ENCODE peak calls at places on chromosomes 5 and 9, in seven cellular contexts. One of them, this sample, is unnamed.

GRCh38 chr9:18330736-18331335 is 143.1 kb upstream of the ADAMTSL1 start:
- DNase-seq in A549: no peak
- DNase-seq in GM12878: no peak
- DNase-seq in K562: no peak
- DNase-seq in HepG2: no peak
- DNase-seq in HCT116: no peak
- DNase-seq in SK-N-SH: no peak
- DNase-seq in this sample: no peak

GRCh38 chr9:14270358-14271077 is 43.4 kb downstream of the NFIB start:
- DNase-seq in A549: no peak
- DNase-seq in GM12878: no peak
- DNase-seq in HepG2: no peak
- DNase-seq in HCT116: no peak
- DNase-seq in SK-N-SH: peak
- DNase-seq in K562: no peak
- DNase-seq in this sample: no peak

GRCh38 chr5:94499806-94500205 is 118.6 kb downstream of the KIAA0825 start:
- DNase-seq in GM12878: no peak
- DNase-seq in K562: no peak
- DNase-seq in A549: no peak
- DNase-seq in HepG2: no peak
- DNase-seq in HCT116: no peak
- DNase-seq in SK-N-SH: no peak
- DNase-seq in this sample: no peak

GRCh38 chr9:93263334-93264229 is 79.6 kb downstream of the WNK2 start:
- DNase-seq in GM12878: no peak
- DNase-seq in K562: no peak
- DNase-seq in HCT116: no peak
- DNase-seq in HepG2: no peak
- DNase-seq in SK-N-SH: peak
- DNase-seq in A549: no peak
- DNase-seq in this sample: no peak

GRCh38 chr5:75202935-75203334 is 33.7 kb downstream of the ANKRD31 start:
- DNase-seq in A549: no peak
- DNase-seq in SK-N-SH: no peak
- DNase-seq in HCT116: peak
- DNase-seq in K562: no peak
- DNase-seq in HepG2: no peak
- DNase-seq in GM12878: no peak
- DNase-seq in this sample: peak

GRCh38 chr5:179679014-179679674 is 1.7 kb downstream of the CBY3 start:
- DNase-seq in GM12878: no peak
- DNase-seq in A549: no peak
- DNase-seq in SK-N-SH: peak
- DNase-seq in HepG2: no peak
- DNase-seq in HCT116: no peak
- DNase-seq in K562: no peak
- DNase-seq in this sample: peak

GRCh38 chr5:140146523-140146842 is 20.7 kb downstream of the IGIP start:
- DNase-seq in K562: no peak
- DNase-seq in A549: no peak
- DNase-seq in HCT116: no peak
- DNase-seq in GM12878: no peak
- DNase-seq in SK-N-SH: no peak
- DNase-seq in HepG2: no peak
- DNase-seq in this sample: no peak

GRCh38 chr9:126299706-126300276 is 26.8 kb upstream of the MVB12B start:
- DNase-seq in HCT116: no peak
- DNase-seq in K562: no peak
- DNase-seq in HepG2: peak
- DNase-seq in A549: no peak
- DNase-seq in SK-N-SH: no peak
- DNase-seq in GM12878: no peak
- DNase-seq in this sample: no peak

GRCh38 chr9:86975571-86975970 is 28.3 kb upstream of the GAS1 start:
- DNase-seq in A549: no peak
- DNase-seq in K562: no peak
- DNase-seq in HepG2: no peak
- DNase-seq in HCT116: no peak
- DNase-seq in GM12878: no peak
- DNase-seq in SK-N-SH: no peak
- DNase-seq in this sample: no peak

GRCh38 chr9:125784286-125785049 is 37.3 kb downstream of the PBX3 start:
- DNase-seq in HCT116: no peak
- DNase-seq in HepG2: no peak
- DNase-seq in SK-N-SH: no peak
- DNase-seq in K562: no peak
- DNase-seq in GM12878: no peak
- DNase-seq in A549: no peak
- DNase-seq in this sample: no peak

GRCh38 chr9:135080286-135081263 is 6.9 kb upstream of the OLFM1 start:
- DNase-seq in HCT116: no peak
- DNase-seq in HepG2: no peak
- DNase-seq in SK-N-SH: no peak
- DNase-seq in A549: no peak
- DNase-seq in GM12878: no peak
- DNase-seq in K562: no peak
- DNase-seq in this sample: no peak

GRCh38 chr9:3403315-3403714 is 122.5 kb downstream of the RFX3 start:
- DNase-seq in HepG2: no peak
- DNase-seq in GM12878: no peak
- DNase-seq in SK-N-SH: no peak
- DNase-seq in A549: no peak
- DNase-seq in HCT116: no peak
- DNase-seq in K562: no peak
- DNase-seq in this sample: no peak

GRCh38 chr5:3185488-3185887 is 410.1 kb upstream of the IRX1 start:
- DNase-seq in HepG2: no peak
- DNase-seq in HCT116: no peak
- DNase-seq in SK-N-SH: no peak
- DNase-seq in K562: no peak
- DNase-seq in A549: no peak
- DNase-seq in GM12878: no peak
- DNase-seq in this sample: no peak

GRCh38 chr5:4977421-4977820 is 162.7 kb upstream of the ADAMTS16 start:
- DNase-seq in K562: no peak
- DNase-seq in GM12878: no peak
- DNase-seq in SK-N-SH: no peak
- DNase-seq in A549: no peak
- DNase-seq in HepG2: no peak
- DNase-seq in HCT116: no peak
- DNase-seq in this sample: no peak

GRCh38 chr5:172353271-172353807 is 69.8 kb upstream of the UBTD2 start:
- DNase-seq in GM12878: no peak
- DNase-seq in SK-N-SH: no peak
- DNase-seq in A549: no peak
- DNase-seq in HCT116: no peak
- DNase-seq in HepG2: no peak
- DNase-seq in K562: no peak
- DNase-seq in this sample: no peak

GRCh38 chr9:17532461-17532860 is 46.4 kb upstream of the SH3GL2 start:
- DNase-seq in K562: no peak
- DNase-seq in SK-N-SH: no peak
- DNase-seq in HCT116: no peak
- DNase-seq in A549: no peak
- DNase-seq in HepG2: no peak
- DNase-seq in GM12878: no peak
- DNase-seq in this sample: no peak

GRCh38 chr9:120909904-120910303 is 16.7 kb downstream of the TRAF1 start:
- DNase-seq in SK-N-SH: no peak
- DNase-seq in GM12878: no peak
- DNase-seq in A549: no peak
- DNase-seq in HCT116: no peak
- DNase-seq in K562: no peak
- DNase-seq in HepG2: no peak
- DNase-seq in this sample: no peak

GRCh38 chr9:99624499-99625233 is 197.0 kb upstream of the NR4A3 start:
- DNase-seq in HCT116: no peak
- DNase-seq in A549: no peak
- DNase-seq in SK-N-SH: no peak
- DNase-seq in K562: no peak
- DNase-seq in HepG2: no peak
- DNase-seq in GM12878: no peak
- DNase-seq in this sample: no peak

GRCh38 chr5:93915142-93915553 is 173.7 kb upstream of the POU5F2 start:
- DNase-seq in SK-N-SH: no peak
- DNase-seq in A549: no peak
- DNase-seq in HCT116: peak
- DNase-seq in GM12878: peak
- DNase-seq in HepG2: peak
- DNase-seq in K562: peak
- DNase-seq in this sample: peak

GRCh38 chr9:98603821-98604383 is 104.8 kb downstream of the GABBR2 start:
- DNase-seq in HepG2: no peak
- DNase-seq in SK-N-SH: no peak
- DNase-seq in GM12878: no peak
- DNase-seq in K562: no peak
- DNase-seq in A549: no peak
- DNase-seq in HCT116: no peak
- DNase-seq in this sample: no peak

GRCh38 chr9:71962328-71962727 is 50.9 kb downstream of the C9orf85 start:
- DNase-seq in HCT116: no peak
- DNase-seq in A549: no peak
- DNase-seq in HepG2: no peak
- DNase-seq in K562: no peak
- DNase-seq in GM12878: no peak
- DNase-seq in SK-N-SH: no peak
- DNase-seq in this sample: no peak

GRCh38 chr5:23825196-23825595 is 317.8 kb downstream of the PRDM9 start:
- DNase-seq in A549: no peak
- DNase-seq in SK-N-SH: no peak
- DNase-seq in HCT116: no peak
- DNase-seq in GM12878: no peak
- DNase-seq in K562: no peak
- DNase-seq in HepG2: no peak
- DNase-seq in this sample: no peak

GRCh38 chr5:23823521-23823920 is 316.1 kb downstream of the PRDM9 start:
- DNase-seq in HCT116: no peak
- DNase-seq in SK-N-SH: no peak
- DNase-seq in GM12878: no peak
- DNase-seq in HepG2: no peak
- DNase-seq in A549: no peak
- DNase-seq in K562: no peak
- DNase-seq in this sample: no peak

DNA sequence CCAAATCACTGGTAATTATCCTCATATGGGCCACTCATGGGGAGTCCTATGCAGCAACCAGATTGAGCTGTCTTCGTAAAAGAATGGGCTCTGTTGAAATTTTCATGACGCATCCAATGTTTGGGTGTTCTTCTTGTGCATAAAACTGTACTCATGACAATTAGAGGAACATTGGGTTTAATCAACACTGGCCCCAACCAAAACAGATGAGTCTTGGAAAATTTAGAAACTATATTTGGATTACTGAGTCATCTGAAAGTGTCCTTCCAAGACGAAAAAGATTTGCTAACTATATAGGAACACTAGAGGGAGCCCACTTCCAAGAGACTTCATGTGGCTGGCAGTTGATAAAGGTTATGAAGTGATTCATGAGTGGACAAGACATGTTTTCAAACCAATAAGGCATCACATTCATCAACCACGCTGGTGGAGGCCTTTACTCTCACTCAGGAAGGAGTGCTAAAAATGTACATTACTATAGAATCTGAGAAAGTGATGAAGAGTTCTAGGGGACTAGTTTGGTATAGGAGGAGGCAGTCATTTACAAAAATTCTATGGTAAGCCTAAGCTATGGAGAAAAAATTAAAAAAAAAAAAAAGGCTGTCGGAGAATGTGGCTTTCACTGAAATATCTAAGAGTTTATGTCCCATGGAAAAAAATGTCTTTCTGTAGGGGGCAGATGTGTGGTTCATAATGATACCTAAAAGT is 313.5 kb downstream of the PRDM9 start:
- DNase-seq in GM12878: no peak
- DNase-seq in HCT116: no peak
- DNase-seq in HepG2: no peak
- DNase-seq in SK-N-SH: peak
- DNase-seq in A549: peak
- DNase-seq in K562: peak
- DNase-seq in this sample: peak
- TF ChIP-seq REST in GM12878: no peak
- TF ChIP-seq REST in HCT116: no peak
- TF ChIP-seq REST in HepG2: no peak
- TF ChIP-seq REST in SK-N-SH: no peak
- TF ChIP-seq REST in A549: no peak
- TF ChIP-seq REST in K562: no peak
- TF ChIP-seq REST in this sample: no peak

GRCh38 chr5:76294573-76294972 is 108.5 kb upstream of the IQGAP2 start:
- DNase-seq in A549: no peak
- DNase-seq in HCT116: no peak
- DNase-seq in GM12878: no peak
- DNase-seq in K562: no peak
- DNase-seq in SK-N-SH: no peak
- DNase-seq in HepG2: no peak
- DNase-seq in this sample: no peak
- H3K4me2 ChIP-seq in A549: no peak
- H3K4me2 ChIP-seq in HCT116: no peak
- H3K4me2 ChIP-seq in GM12878: no peak
- H3K4me2 ChIP-seq in K562: no peak
- H3K4me2 ChIP-seq in SK-N-SH: no peak
- H3K4me2 ChIP-seq in HepG2: no peak
- H3K4me2 ChIP-seq in this sample: no peak

GRCh38 chr9:4666042-4666699 is at the start of gene SPATA6L:
- DNase-seq in GM12878: no peak
- DNase-seq in A549: peak
- DNase-seq in K562: no peak
- DNase-seq in HCT116: no peak
- DNase-seq in HepG2: peak
- DNase-seq in SK-N-SH: peak
- DNase-seq in this sample: peak
- TF ChIP-seq REST in GM12878: no peak
- TF ChIP-seq REST in A549: no peak
- TF ChIP-seq REST in K562: no peak
- TF ChIP-seq REST in HCT116: no peak
- TF ChIP-seq REST in HepG2: no peak
- TF ChIP-seq REST in SK-N-SH: no peak
- TF ChIP-seq REST in this sample: no peak

GRCh38 chr5:146410272-146410671 is 36.9 kb upstream of the TCERG1 start:
- DNase-seq in K562: no peak
- DNase-seq in HCT116: no peak
- DNase-seq in SK-N-SH: no peak
- DNase-seq in A549: no peak
- DNase-seq in HepG2: no peak
- DNase-seq in GM12878: no peak
- DNase-seq in this sample: no peak

DNA sequence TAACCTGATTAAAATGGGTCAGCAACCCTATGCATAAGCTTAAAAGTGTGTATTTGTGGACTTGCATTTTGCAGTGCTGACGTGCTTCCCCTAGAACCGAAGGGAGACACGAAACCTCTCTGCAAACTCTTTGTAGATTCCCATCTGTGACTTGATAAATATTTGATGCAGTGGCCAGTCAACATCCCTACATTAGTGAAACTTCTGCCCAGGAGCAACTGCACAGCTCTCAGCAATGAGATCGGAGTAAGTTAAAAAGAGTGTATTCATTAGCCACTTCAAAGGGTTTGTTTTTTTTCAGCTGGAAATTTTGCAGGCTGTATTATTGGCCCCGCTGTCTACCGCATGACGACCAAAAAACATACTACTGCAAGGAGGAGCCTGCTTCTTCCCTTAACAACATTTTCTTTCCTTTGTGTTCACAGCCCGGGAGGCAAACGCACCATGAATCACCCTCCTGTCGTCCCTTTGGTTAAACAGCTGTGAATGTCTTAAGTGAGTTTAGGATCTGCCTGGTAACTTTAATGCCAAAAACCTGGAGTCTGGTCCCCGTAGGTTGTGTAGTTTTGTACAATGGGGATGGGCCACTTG is 38.0 kb upstream of the TCERG1 start:
- DNase-seq in K562: no peak
- DNase-seq in HCT116: no peak
- DNase-seq in A549: no peak
- DNase-seq in GM12878: no peak
- DNase-seq in HepG2: no peak
- DNase-seq in SK-N-SH: no peak
- DNase-seq in this sample: no peak
- H3K4me2 ChIP-seq in K562: no peak
- H3K4me2 ChIP-seq in HCT116: no peak
- H3K4me2 ChIP-seq in A549: peak
- H3K4me2 ChIP-seq in GM12878: no peak
- H3K4me2 ChIP-seq in HepG2: no peak
- H3K4me2 ChIP-seq in SK-N-SH: no peak
- H3K4me2 ChIP-seq in this sample: no peak

This sample was measured in GM23338.